ENCODE peak calls at places on chromosome 2, in nine cellular contexts. U is myocyte; E is NCI-H1417; Y is OCI-LY7; J is left colon; H is stimulated activated CD8-positive, alpha-beta memory T cell treated with anti-CD3 and anti-CD28 coated beads, Interleukin-2, amount 100 ng/mL, for 48 hours; D is endodermal cell; F is ureter; I is brain microvascular endothelial cell. V is an unnamed sample.

GRCh38 chr2:241129086-241129871 is 20.0 kb downstream of the PASK start:
- DNase-seq in U (no peak), E (no peak), Y (no peak), J (peak; percentile 12), H (no peak), D (no peak), F (no peak), I (no peak), V (no peak)

GRCh38 chr2:225471492-225471891 is 72.0 kb downstream of the NYAP2 start:
- DNase-seq in U (no peak), E (no peak), Y (no peak), J (no peak), H (no peak), D (no peak), F (no peak), I (no peak), V (no peak)

GRCh38 chr2:238493880-238494572 is 67.3 kb downstream of the ASB1 start:
- DNase-seq in U (no peak), E (no peak), Y (peak; percentile 56), J (no peak), H (peak; percentile 15), D (no peak), F (no peak), I (no peak), V (no peak)

GRCh38 chr2:29329899-29330298 is 214.7 kb downstream of the CLIP4 start:
- DNase-seq in U (no peak), E (no peak), Y (no peak), J (no peak), H (no peak), D (no peak), F (no peak), I (no peak), V (no peak)

GRCh38 chr2:120710256-120710655 is 25.4 kb upstream of the GLI2 start:
- DNase-seq in U (no peak), E (no peak), Y (no peak), J (no peak), H (no peak), D (peak; percentile 76), F (no peak), I (peak; percentile 83), V (no peak)

GRCh38 chr2:37919631-37920032 is 5.5 kb upstream of the RMDN2 start:
- DNase-seq in U (no peak), E (no peak), Y (no peak), J (no peak), H (no peak), D (no peak), F (no peak), I (no peak), V (no peak)

GRCh38 chr2:47512581-47513083 is 109.7 kb downstream of the MSH2 start:
- DNase-seq in U (no peak), E (no peak), Y (no peak), J (no peak), H (no peak), D (peak; percentile 62), F (no peak), I (no peak), V (no peak)

GRCh38 chr2:72888438-72889202 is 1.4 kb downstream of the SPR start:
- DNase-seq in U (no peak), E (no peak), Y (no peak), J (no peak), H (no peak), D (no peak), F (no peak), I (no peak), V (no peak)

GRCh38 chr2:218003994-218004419 is 1.2 kb upstream of the TNS1 start:
- DNase-seq in U (no peak), E (no peak), Y (no peak), J (peak; percentile 62), H (no peak), D (no peak), F (peak; percentile 64), I (peak; percentile 25), V (no peak)

GRCh38 chr2:74548919-74549684 is 4.6 kb downstream of the LOXL3 start:
- DNase-seq in U (peak; percentile 59), E (peak; percentile 85), Y (no peak), J (peak; percentile 71), H (no peak), D (peak; percentile 92), F (peak; percentile 67), I (peak; percentile 14), V (no peak)

GRCh38 chr2:96923810-96924774 is 54.2 kb upstream of the SEMA4C start:
- DNase-seq in U (no peak), E (no peak), Y (no peak), J (no peak), H (peak; percentile 23), D (no peak), F (no peak), I (no peak), V (no peak)

GRCh38 chr2:164974221-164974620 is 18.9 kb upstream of the SLC38A11 start:
- DNase-seq in U (no peak), E (no peak), Y (no peak), J (no peak), H (no peak), D (no peak), F (no peak), I (no peak), V (no peak)

GRCh38 chr2:41782306-41783158 is 265.3 kb upstream of the PKDCC start:
- DNase-seq in U (peak; percentile 48), E (peak; percentile 66), Y (peak; percentile 39), J (no peak), H (no peak), D (peak; percentile 66), F (no peak), I (peak; percentile 20), V (peak; percentile 59)

GRCh38 chr2:199100326-199101110 is 357.2 kb downstream of the SATB2 start:
- DNase-seq in U (peak; percentile 18), E (peak; percentile 57), Y (no peak), J (no peak), H (no peak), D (no peak), F (no peak), I (no peak), V (no peak)

GRCh38 chr2:46915811-46916630 is 415 bp upstream of the MCFD2 start:
- DNase-seq in U (peak; percentile 89), E (peak; percentile 93), Y (peak; percentile 81), J (peak; percentile 92), H (peak; percentile 60), D (peak; percentile 93), F (peak; percentile 89), I (peak; percentile 86), V (peak; percentile 88)